ENCODE peak calls at places on chromosomes 12 and 14, in ten cellular contexts. J is NCI-H460; I is HS-27A; U is stimulated activated CD4-positive, alpha-beta T cell treated with anti-CD3 and anti-CD28 coated beads, Interleukin-12 subunit alpha, Interleukin-12 subunit beta, amount 100 ng/mL, for 4 hours; A is activated CD4-positive, alpha-beta T cell treated with anti-CD3 and anti-CD28 coated beads for 1 hour; C is AG20443; X is ACHN; P is CD4-positive, CD25-positive, alpha-beta regulatory T cell; T is head of caudate nucleus; Q is M059J. M is an unnamed sample.

GRCh38 chr12:41634096-41634495 is 446.0 kb downstream of the PDZRN4 start:
- DNase-seq in A (no peak), P (no peak), Q (no peak), U (no peak), C (no peak), X (no peak), I (no peak), J (no peak), T (no peak), M (no peak)

GRCh38 chr12:82412246-82412645 is 53.9 kb downstream of the METTL25 start:
- DNase-seq in A (no peak), Q (no peak), X (peak; percentile 46), C (no peak), P (no peak), I (no peak), U (no peak), J (no peak), T (no peak), M (no peak)

GRCh38 chr12:71799105-71799504 is 40.5 kb upstream of the TBC1D15 start:
- DNase-seq in T (no peak), A (no peak), C (peak; percentile 52), X (peak; percentile 18), U (no peak), I (peak; percentile 9), Q (peak; percentile 73), J (no peak), P (no peak), M (no peak)

GRCh38 chr12:101566318-101566717 is 28.5 kb upstream of the MYBPC1 start:
- DNase-seq in J (no peak), X (no peak), P (no peak), U (no peak), I (no peak), A (no peak), T (no peak), C (no peak), Q (peak; percentile 22), M (no peak)

GRCh38 chr14:30333934-30334333 is 225.0 kb upstream of the G2E3 start:
- DNase-seq in X (no peak), A (no peak), Q (no peak), C (no peak), I (no peak), U (no peak), T (no peak), J (no peak), P (no peak), M (no peak)

GRCh38 chr14:87567926-87568325 is 425.1 kb downstream of the GALC start:
- DNase-seq in J (no peak), C (no peak), T (no peak), I (no peak), X (no peak), A (no peak), U (no peak), Q (no peak), P (no peak), M (no peak)

GRCh38 chr12:131570596-131570995 is 140.3 kb upstream of the SFSWAP start:
- DNase-seq in C (no peak), Q (no peak), X (no peak), P (no peak), U (no peak), I (no peak), J (no peak), T (no peak), A (no peak), M (no peak)

GRCh38 chr12:14393736-14394135 is 28.3 kb downstream of the ATF7IP start:
- DNase-seq in X (no peak), Q (peak; percentile 37), T (no peak), C (no peak), A (no peak), J (no peak), I (no peak), P (no peak), U (no peak), M (no peak)

GRCh38 chr14:95500772-95501401 is 15.6 kb downstream of the SYNE3 start:
- DNase-seq in I (no peak), C (peak; percentile 91), P (no peak), U (no peak), T (peak; percentile 73), X (peak; percentile 25), J (no peak), A (no peak), Q (peak; percentile 76), M (no peak)

GRCh38 chr12:47766496-47767196 is 6.4 kb upstream of the SLC48A1 start:
- DNase-seq in X (no peak), C (no peak), T (no peak), A (no peak), J (no peak), I (no peak), U (no peak), Q (no peak), P (no peak), M (no peak)

GRCh38 chr12:4648099-4648498 is 752 bp downstream of the AKAP3 start:
- DNase-seq in P (no peak), I (peak; percentile 9), X (peak; percentile 13), C (peak; percentile 6), T (no peak), A (no peak), Q (no peak), J (no peak), U (no peak), M (no peak)

GRCh38 chr12:31119531-31120211 is 46.0 kb downstream of the DDX11 start:
- DNase-seq in A (no peak), I (no peak), C (no peak), T (no peak), U (no peak), X (no peak), P (no peak), Q (no peak), J (no peak), M (no peak)

GRCh38 chr14:93857081-93857480 is 68.8 kb upstream of the PRIMA1 start:
- DNase-seq in X (no peak), T (no peak), P (no peak), Q (no peak), J (no peak), A (no peak), U (no peak), I (no peak), C (no peak), M (no peak)

GRCh38 chr14:101062611-101063010 is 159.1 kb upstream of the RTL1 start:
- DNase-seq in J (no peak), X (no peak), P (no peak), I (no peak), T (no peak), A (no peak), U (no peak), C (no peak), Q (no peak), M (no peak)

M was measured in GM13977.